ENCODE peak calls at places on chromosomes 7 and 10, in nine cellular contexts. One of them, this sample, is unnamed.

GRCh38 chr7:2044311-2044882 is 188.3 kb downstream of the MAD1L1 start:
- DNase-seq in colonic mucosa: no peak
- DNase-seq in spleen: peak; percentile 70
- DNase-seq in fibroblast of lung: no peak
- DNase-seq in OCI-LY7: no peak
- DNase-seq in upper lobe of left lung: no peak
- DNase-seq in mesendoderm: no peak
- DNase-seq in breast epithelium: no peak
- DNase-seq in lower lobe of right lung: peak; percentile 31
- DNase-seq in this sample: peak; percentile 45

GRCh38 chr7:122340427-122340826 is 35.9 kb upstream of the FEZF1 start:
- DNase-seq in colonic mucosa: no peak
- DNase-seq in spleen: no peak
- DNase-seq in fibroblast of lung: no peak
- DNase-seq in OCI-LY7: no peak
- DNase-seq in upper lobe of left lung: no peak
- DNase-seq in mesendoderm: no peak
- DNase-seq in breast epithelium: no peak
- DNase-seq in lower lobe of right lung: no peak
- DNase-seq in this sample: no peak

GRCh38 chr7:107035446-107035845 is 9.1 kb upstream of the PRKAR2B start:
- DNase-seq in colonic mucosa: no peak
- DNase-seq in spleen: no peak
- DNase-seq in fibroblast of lung: peak; percentile 42
- DNase-seq in OCI-LY7: no peak
- DNase-seq in upper lobe of left lung: no peak
- DNase-seq in mesendoderm: peak; percentile 15
- DNase-seq in breast epithelium: no peak
- DNase-seq in lower lobe of right lung: no peak
- DNase-seq in this sample: no peak

GRCh38 chr7:13933536-13933935 is 55.9 kb downstream of the ETV1 start:
- DNase-seq in colonic mucosa: no peak
- DNase-seq in spleen: no peak
- DNase-seq in fibroblast of lung: no peak
- DNase-seq in OCI-LY7: no peak
- DNase-seq in upper lobe of left lung: no peak
- DNase-seq in mesendoderm: no peak
- DNase-seq in breast epithelium: no peak
- DNase-seq in lower lobe of right lung: no peak
- DNase-seq in this sample: no peak

GRCh38 chr7:80385512-80385911 is 126.4 kb downstream of the GNAT3 start:
- DNase-seq in colonic mucosa: no peak
- DNase-seq in spleen: no peak
- DNase-seq in fibroblast of lung: peak; percentile 67
- DNase-seq in OCI-LY7: no peak
- DNase-seq in upper lobe of left lung: no peak
- DNase-seq in mesendoderm: no peak
- DNase-seq in breast epithelium: no peak
- DNase-seq in lower lobe of right lung: no peak
- DNase-seq in this sample: no peak

GRCh38 chr7:149552778-149553177 is 55.2 kb upstream of the ZNF746 start:
- DNase-seq in colonic mucosa: no peak
- DNase-seq in spleen: no peak
- DNase-seq in fibroblast of lung: no peak
- DNase-seq in OCI-LY7: no peak
- DNase-seq in upper lobe of left lung: no peak
- DNase-seq in mesendoderm: no peak
- DNase-seq in breast epithelium: no peak
- DNase-seq in lower lobe of right lung: no peak
- DNase-seq in this sample: no peak

GRCh38 chr10:49379596-49380410 is 16.1 kb downstream of the DRGX start:
- DNase-seq in colonic mucosa: no peak
- DNase-seq in spleen: no peak
- DNase-seq in fibroblast of lung: no peak
- DNase-seq in OCI-LY7: peak; percentile 4
- DNase-seq in upper lobe of left lung: no peak
- DNase-seq in mesendoderm: peak; percentile 54
- DNase-seq in breast epithelium: no peak
- DNase-seq in lower lobe of right lung: no peak
- DNase-seq in this sample: no peak

GRCh38 chr10:125448596-125448995 is 234.4 kb downstream of the TEX36 start:
- DNase-seq in colonic mucosa: peak; percentile 47
- DNase-seq in spleen: no peak
- DNase-seq in fibroblast of lung: peak; percentile 5
- DNase-seq in OCI-LY7: peak; percentile 8
- DNase-seq in upper lobe of left lung: no peak
- DNase-seq in mesendoderm: peak; percentile 71
- DNase-seq in breast epithelium: no peak
- DNase-seq in lower lobe of right lung: no peak
- DNase-seq in this sample: no peak

GRCh38 chr7:130881799-130882141 is 147.8 kb upstream of the KLF14 start:
- DNase-seq in colonic mucosa: no peak
- DNase-seq in spleen: no peak
- DNase-seq in fibroblast of lung: no peak
- DNase-seq in OCI-LY7: no peak
- DNase-seq in upper lobe of left lung: no peak
- DNase-seq in mesendoderm: no peak
- DNase-seq in breast epithelium: no peak
- DNase-seq in lower lobe of right lung: no peak
- DNase-seq in this sample: no peak

GRCh38 chr7:130879191-130879590 is 145.2 kb upstream of the KLF14 start:
- DNase-seq in colonic mucosa: no peak
- DNase-seq in spleen: no peak
- DNase-seq in fibroblast of lung: no peak
- DNase-seq in OCI-LY7: no peak
- DNase-seq in upper lobe of left lung: no peak
- DNase-seq in mesendoderm: no peak
- DNase-seq in breast epithelium: no peak
- DNase-seq in lower lobe of right lung: no peak
- DNase-seq in this sample: no peak

GRCh38 chr7:130880668-130881067 is 146.7 kb upstream of the KLF14 start:
- DNase-seq in colonic mucosa: no peak
- DNase-seq in spleen: no peak
- DNase-seq in fibroblast of lung: no peak
- DNase-seq in OCI-LY7: no peak
- DNase-seq in upper lobe of left lung: no peak
- DNase-seq in mesendoderm: no peak
- DNase-seq in breast epithelium: no peak
- DNase-seq in lower lobe of right lung: no peak
- DNase-seq in this sample: no peak

GRCh38 chr7:130882396-130882795 is 148.4 kb upstream of the KLF14 start:
- DNase-seq in colonic mucosa: no peak
- DNase-seq in spleen: no peak
- DNase-seq in fibroblast of lung: no peak
- DNase-seq in OCI-LY7: no peak
- DNase-seq in upper lobe of left lung: no peak
- DNase-seq in mesendoderm: no peak
- DNase-seq in breast epithelium: no peak
- DNase-seq in lower lobe of right lung: no peak
- DNase-seq in this sample: no peak

DNA sequence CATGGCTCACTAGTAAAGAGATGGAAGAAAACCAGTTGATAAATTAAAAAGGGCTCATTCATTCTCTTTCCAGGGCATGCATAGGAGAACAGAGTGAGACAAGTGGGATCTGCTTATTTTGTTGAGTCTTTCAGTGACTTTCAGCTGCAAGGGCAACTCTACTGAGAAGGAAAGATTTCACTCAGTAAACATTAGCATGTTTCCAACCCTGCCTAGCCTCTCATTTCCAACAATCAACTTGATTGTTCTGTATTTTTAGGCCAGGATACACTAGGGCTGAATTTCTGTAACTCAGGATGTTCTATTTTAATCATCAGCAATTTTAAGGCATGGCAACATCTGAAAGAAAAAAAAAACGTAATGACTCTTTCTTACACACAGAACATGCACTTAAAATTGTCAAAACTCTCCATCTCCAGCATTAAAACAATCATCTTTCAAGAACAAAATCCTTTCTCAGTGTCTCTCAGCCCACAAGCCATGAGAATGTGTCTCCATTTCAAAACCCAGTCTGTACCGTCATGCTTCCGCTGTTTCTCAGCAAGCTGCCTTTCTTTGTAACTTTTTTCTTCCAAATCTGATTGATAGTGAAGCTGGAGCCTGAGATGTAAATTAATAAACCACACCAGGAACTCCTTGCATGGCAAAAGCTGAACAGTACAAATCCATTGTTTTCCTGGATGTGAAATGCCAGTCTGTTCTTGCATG is 147.2 kb upstream of the KLF14 start:
- DNase-seq in colonic mucosa: no peak
- DNase-seq in spleen: no peak
- DNase-seq in fibroblast of lung: no peak
- DNase-seq in OCI-LY7: no peak
- DNase-seq in upper lobe of left lung: no peak
- DNase-seq in mesendoderm: no peak
- DNase-seq in breast epithelium: no peak
- DNase-seq in lower lobe of right lung: no peak
- DNase-seq in this sample: no peak
- H3K27ac ChIP-seq in colonic mucosa: no peak overlapping the region
- H3K27ac ChIP-seq in spleen: peak overlapping the region; percentile 79
- H3K27ac ChIP-seq in fibroblast of lung: no peak overlapping the region
- H3K27ac ChIP-seq in OCI-LY7: no peak overlapping the region
- H3K27ac ChIP-seq in upper lobe of left lung: peak overlapping the region; percentile 60
- H3K27ac ChIP-seq in mesendoderm: no peak overlapping the region
- H3K27ac ChIP-seq in breast epithelium: peak overlapping the region; percentile 70
- H3K27ac ChIP-seq in lower lobe of right lung: peak overlapping the region; percentile 21
- H3K27ac ChIP-seq in this sample: peak overlapping the region; percentile 43

DNA sequence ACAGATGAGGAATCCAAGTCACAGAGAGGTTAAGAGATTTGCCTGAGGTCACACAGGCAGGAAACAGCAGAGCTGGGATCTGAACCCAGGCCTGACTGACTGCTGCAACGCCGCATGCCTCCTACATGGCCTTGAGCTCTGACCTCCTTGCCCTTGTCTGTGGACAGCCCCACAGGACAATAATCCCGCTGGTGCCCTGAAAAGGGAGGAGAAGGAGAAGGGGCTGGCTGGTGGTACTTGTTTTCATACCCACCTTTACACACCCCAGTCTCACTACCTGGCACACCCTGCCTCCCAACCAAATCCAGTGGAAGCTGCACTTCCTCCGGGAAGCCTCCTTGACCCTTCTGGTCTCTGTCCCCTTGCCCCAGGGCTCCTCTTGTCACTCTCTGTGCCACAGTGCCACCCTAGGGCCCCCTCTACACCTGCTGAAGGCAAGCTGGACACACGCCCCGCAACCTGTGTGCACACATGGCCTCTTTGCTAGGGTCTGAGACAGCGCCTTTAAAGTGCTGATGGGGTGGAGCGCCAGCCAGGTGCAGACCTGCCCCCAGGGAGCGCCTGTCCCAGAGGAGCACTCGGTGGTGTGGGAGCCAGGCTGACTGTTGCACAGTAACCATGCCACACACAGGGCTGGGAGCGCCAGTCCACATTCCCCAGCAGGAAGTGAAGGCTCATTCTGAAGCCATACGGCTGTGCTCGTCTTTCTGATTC is 38.6 kb downstream of the ZCCHC24 start:
- DNase-seq in colonic mucosa: no peak
- DNase-seq in spleen: peak; percentile 54
- DNase-seq in fibroblast of lung: no peak
- DNase-seq in OCI-LY7: no peak
- DNase-seq in upper lobe of left lung: no peak
- DNase-seq in mesendoderm: no peak
- DNase-seq in breast epithelium: peak; percentile 65
- DNase-seq in lower lobe of right lung: peak; percentile 34
- DNase-seq in this sample: peak; percentile 61
- H3K27ac ChIP-seq in colonic mucosa: no peak overlapping the region
- H3K27ac ChIP-seq in spleen: peak overlapping the region; percentile 82
- H3K27ac ChIP-seq in fibroblast of lung: no peak overlapping the region
- H3K27ac ChIP-seq in OCI-LY7: no peak overlapping the region
- H3K27ac ChIP-seq in upper lobe of left lung: peak overlapping the region; percentile 81
- H3K27ac ChIP-seq in mesendoderm: no peak overlapping the region
- H3K27ac ChIP-seq in breast epithelium: no peak overlapping the region
- H3K27ac ChIP-seq in lower lobe of right lung: peak overlapping the region; percentile 8
- H3K27ac ChIP-seq in this sample: no peak overlapping the region

GRCh38 chr10:109996225-109996624 is 11.6 kb upstream of the ADD3 start:
- DNase-seq in colonic mucosa: no peak
- DNase-seq in spleen: no peak
- DNase-seq in fibroblast of lung: no peak
- DNase-seq in OCI-LY7: peak; percentile 23
- DNase-seq in upper lobe of left lung: no peak
- DNase-seq in mesendoderm: no peak
- DNase-seq in breast epithelium: no peak
- DNase-seq in lower lobe of right lung: no peak
- DNase-seq in this sample: no peak

GRCh38 chr10:109998513-109998912 is 9.3 kb upstream of the ADD3 start:
- DNase-seq in colonic mucosa: no peak
- DNase-seq in spleen: no peak
- DNase-seq in fibroblast of lung: no peak
- DNase-seq in OCI-LY7: no peak
- DNase-seq in upper lobe of left lung: no peak
- DNase-seq in mesendoderm: no peak
- DNase-seq in breast epithelium: no peak
- DNase-seq in lower lobe of right lung: no peak
- DNase-seq in this sample: no peak

GRCh38 chr10:109995178-109995577 is 12.6 kb upstream of the ADD3 start:
- DNase-seq in colonic mucosa: no peak
- DNase-seq in spleen: no peak
- DNase-seq in fibroblast of lung: no peak
- DNase-seq in OCI-LY7: no peak
- DNase-seq in upper lobe of left lung: no peak
- DNase-seq in mesendoderm: no peak
- DNase-seq in breast epithelium: no peak
- DNase-seq in lower lobe of right lung: no peak
- DNase-seq in this sample: no peak

GRCh38 chr10:109997233-109997632 is 10.6 kb upstream of the ADD3 start:
- DNase-seq in colonic mucosa: no peak
- DNase-seq in spleen: no peak
- DNase-seq in fibroblast of lung: no peak
- DNase-seq in OCI-LY7: no peak
- DNase-seq in upper lobe of left lung: no peak
- DNase-seq in mesendoderm: peak; percentile 74
- DNase-seq in breast epithelium: no peak
- DNase-seq in lower lobe of right lung: no peak
- DNase-seq in this sample: no peak

DNA sequence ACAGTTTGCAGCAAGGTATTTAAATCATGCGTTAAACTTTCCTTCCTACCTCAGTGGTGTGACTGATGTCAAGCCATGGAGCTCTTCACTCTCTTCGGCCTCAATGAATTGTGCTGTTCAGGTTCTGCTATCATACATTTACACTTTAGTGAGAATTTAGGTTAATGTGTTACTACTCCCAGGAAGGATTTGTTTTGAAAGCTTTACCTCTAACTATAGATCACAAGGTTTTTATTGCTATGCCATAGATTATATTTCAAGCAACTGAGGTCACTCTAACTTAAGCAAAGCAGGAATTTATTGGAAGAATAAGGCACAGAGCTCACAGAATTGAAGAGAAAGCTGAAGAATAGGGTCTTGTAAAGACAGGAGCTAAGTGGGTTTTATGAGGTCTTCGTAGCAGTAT is 11.0 kb upstream of the ADD3 start:
- DNase-seq in colonic mucosa: no peak
- DNase-seq in spleen: no peak
- DNase-seq in fibroblast of lung: no peak
- DNase-seq in OCI-LY7: no peak
- DNase-seq in upper lobe of left lung: no peak
- DNase-seq in mesendoderm: no peak
- DNase-seq in breast epithelium: no peak
- DNase-seq in lower lobe of right lung: no peak
- DNase-seq in this sample: no peak
- H3K27ac ChIP-seq in colonic mucosa: peak overlapping the region; percentile 80
- H3K27ac ChIP-seq in spleen: peak overlapping the region; percentile 57
- H3K27ac ChIP-seq in fibroblast of lung: no peak overlapping the region
- H3K27ac ChIP-seq in OCI-LY7: no peak overlapping the region
- H3K27ac ChIP-seq in upper lobe of left lung: no peak overlapping the region
- H3K27ac ChIP-seq in mesendoderm: no peak overlapping the region
- H3K27ac ChIP-seq in breast epithelium: peak overlapping the region; percentile 40
- H3K27ac ChIP-seq in lower lobe of right lung: no peak overlapping the region
- H3K27ac ChIP-seq in this sample: peak overlapping the region; percentile 74

GRCh38 chr7:112448376-112448775 is 1.9 kb upstream of the IFRD1 start:
- DNase-seq in colonic mucosa: no peak
- DNase-seq in spleen: no peak
- DNase-seq in fibroblast of lung: no peak
- DNase-seq in OCI-LY7: no peak
- DNase-seq in upper lobe of left lung: no peak
- DNase-seq in mesendoderm: no peak
- DNase-seq in breast epithelium: no peak
- DNase-seq in lower lobe of right lung: no peak
- DNase-seq in this sample: no peak
- H3K27ac ChIP-seq in colonic mucosa: peak overlapping the region; percentile 93
- H3K27ac ChIP-seq in spleen: peak overlapping the region; percentile 99
- H3K27ac ChIP-seq in fibroblast of lung: no peak overlapping the region
- H3K27ac ChIP-seq in OCI-LY7: no peak overlapping the region
- H3K27ac ChIP-seq in upper lobe of left lung: peak overlapping the region; percentile 26
- H3K27ac ChIP-seq in mesendoderm: no peak overlapping the region
- H3K27ac ChIP-seq in breast epithelium: peak overlapping the region; percentile 99
- H3K27ac ChIP-seq in lower lobe of right lung: no peak overlapping the region
- H3K27ac ChIP-seq in this sample: peak overlapping the region; percentile 69

This sample was measured in kidney.